ENCODE peak calls at places on chromosomes 2 and 18, in five cellular contexts. F, U, Z, E and P are unnamed samples.

GRCh38 chr2:240957656-240958365 is 40.6 kb upstream of the SNED1 start:
- DNase-seq in F (no peak), U (no peak), E (no peak), Z (no peak), P (peak; percentile 89)

GRCh38 chr2:238108423-238109201 is 8.5 kb downstream of the ESPNL start:
- DNase-seq in Z (no peak), F (no peak), E (no peak), U (no peak), P (peak; percentile 77)

GRCh38 chr2:160836755-160837154 is 323.5 kb upstream of the TANK start:
- DNase-seq in U (peak; percentile 98), F (peak; percentile 77), E (no peak), Z (peak; percentile 10), P (peak; percentile 58)

GRCh38 chr2:133885847-133886246 is 317.6 kb upstream of the NCKAP5 start:
- DNase-seq in E (no peak), Z (no peak), F (peak; percentile 61), U (peak; percentile 6), P (peak; percentile 19)

GRCh38 chr2:20540587-20541304 is 93.9 kb downstream of the RHOB start:
- DNase-seq in E (no peak), U (no peak), F (no peak), Z (no peak), P (no peak)

GRCh38 chr2:68828887-68829708 is 42.1 kb downstream of the BMP10 start:
- DNase-seq in E (no peak), F (peak; percentile 88), Z (peak; percentile 71), U (peak; percentile 93), P (peak; percentile 92)

GRCh38 chr2:24840962-24841945 is 48.0 kb downstream of the CENPO start:
- DNase-seq in E (no peak), U (no peak), F (no peak), Z (no peak), P (peak; percentile 58)

GRCh38 chr18:60292186-60292585 is 80.4 kb downstream of the MC4R start:
- DNase-seq in Z (no peak), F (no peak), U (no peak), E (no peak), P (no peak)

GRCh38 chr18:67476585-67476984 is 39.9 kb downstream of the DSEL start:
- DNase-seq in F (no peak), E (no peak), U (peak; percentile 62), Z (no peak), P (no peak)

GRCh38 chr2:42371621-42372473 is 10.8 kb upstream of the COX7A2L start:
- DNase-seq in E (no peak), Z (no peak), U (no peak), F (peak; percentile 91), P (no peak)

GRCh38 chr2:235217814-235218213 is 266.0 kb downstream of the SH3BP4 start:
- DNase-seq in Z (no peak), U (peak; percentile 7), F (no peak), E (no peak), P (no peak)

GRCh38 chr2:240566203-240567136 is 1.8 kb upstream of the RNPEPL1 start:
- DNase-seq in U (peak; percentile 75), Z (peak; percentile 91), E (peak; percentile 73), F (peak; percentile 73), P (peak; percentile 99)

GRCh38 chr2:151258121-151258520 is 3.5 kb downstream of the RBM43 start:
- DNase-seq in E (no peak), F (peak; percentile 84), U (peak; percentile 90), Z (no peak), P (peak; percentile 87)

GRCh38 chr2:202337706-202338346 is 38.3 kb upstream of the BMPR2 start:
- DNase-seq in E (no peak), U (no peak), Z (no peak), F (no peak), P (no peak)

GRCh38 chr18:623760-624620 is 27.2 kb downstream of the CLUL1 start:
- DNase-seq in Z (peak; percentile 73), E (peak; percentile 43), F (peak; percentile 34), U (peak; percentile 58), P (peak; percentile 63)

GRCh38 chr2:182866461-182867369 is at the start of gene FRZB:
- DNase-seq in F (peak; percentile 10), U (peak; percentile 84), E (peak; percentile 82), Z (no peak), P (peak; percentile 87)

GRCh38 chr2:240355962-240356361 is 79.5 kb upstream of the GPC1 start:
- DNase-seq in Z (no peak), U (no peak), F (no peak), E (no peak), P (peak; percentile 48)

GRCh38 chr2:141508086-141508749 is 622.6 kb downstream of the LRP1B start:
- DNase-seq in F (no peak), Z (no peak), U (peak; percentile 20), E (no peak), P (no peak)

GRCh38 chr2:53949457-53949856 is 21.3 kb downstream of the PSME4 start:
- DNase-seq in Z (no peak), F (no peak), U (peak; percentile 28), E (no peak), P (peak; percentile 65)

GRCh38 chr2:216495656-216496055 is 3.0 kb upstream of the RPL37A start:
- DNase-seq in E (no peak), F (no peak), Z (no peak), U (peak; percentile 68), P (no peak)

GRCh38 chr2:63692002-63692606 is 103.3 kb downstream of the MDH1 start:
- DNase-seq in U (peak; percentile 36), Z (peak; percentile 62), E (no peak), F (peak; percentile 25), P (peak; percentile 60)

GRCh38 chr2:160140471-160140870 is 59.6 kb downstream of the ITGB6 start:
- DNase-seq in Z (no peak), F (no peak), U (peak; percentile 31), E (no peak), P (no peak)

GRCh38 chr2:33583194-33583938 is 15.7 kb downstream of the FAM98A start:
- DNase-seq in F (peak; percentile 7), E (peak; percentile 12), Z (peak; percentile 46), U (no peak), P (no peak)

GRCh38 chr2:152425765-152426710 is 91.1 kb downstream of the FMNL2 start:
- DNase-seq in U (peak; percentile 59), E (no peak), Z (peak; percentile 36), F (no peak), P (no peak)

DNA sequence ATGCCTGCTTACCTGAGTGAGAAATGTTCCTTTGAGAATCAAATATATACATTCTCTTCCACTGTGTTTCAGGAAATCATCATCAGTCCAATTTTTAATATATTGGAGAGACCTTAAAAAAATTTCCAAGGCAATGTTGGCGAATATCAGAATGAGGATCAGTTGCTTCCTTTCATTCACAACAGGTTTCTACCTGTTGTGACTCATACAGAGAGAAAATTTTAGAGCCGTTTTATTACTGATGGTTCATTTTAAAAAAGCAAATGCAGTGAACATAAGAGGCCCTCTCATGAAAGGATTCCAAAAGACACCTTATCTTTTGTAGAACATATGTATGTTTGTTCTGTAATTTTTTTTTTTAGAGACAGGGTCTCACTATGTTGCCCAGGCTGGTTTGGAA is 42.0 kb downstream of the TTC39C start:
- DNase-seq in Z (no peak), E (no peak), F (peak; percentile 47), U (no peak), P (no peak)
- H3K4me1 ChIP-seq in Z (peaks cover 36% of the 10 kb centered on the region), E (peaks cover 2% of the 10 kb centered on the region), F (peaks cover 48% of the 10 kb centered on the region), U (peaks cover 4% of the 10 kb centered on the region), P (peaks cover 41% of the 10 kb centered on the region)

DNA sequence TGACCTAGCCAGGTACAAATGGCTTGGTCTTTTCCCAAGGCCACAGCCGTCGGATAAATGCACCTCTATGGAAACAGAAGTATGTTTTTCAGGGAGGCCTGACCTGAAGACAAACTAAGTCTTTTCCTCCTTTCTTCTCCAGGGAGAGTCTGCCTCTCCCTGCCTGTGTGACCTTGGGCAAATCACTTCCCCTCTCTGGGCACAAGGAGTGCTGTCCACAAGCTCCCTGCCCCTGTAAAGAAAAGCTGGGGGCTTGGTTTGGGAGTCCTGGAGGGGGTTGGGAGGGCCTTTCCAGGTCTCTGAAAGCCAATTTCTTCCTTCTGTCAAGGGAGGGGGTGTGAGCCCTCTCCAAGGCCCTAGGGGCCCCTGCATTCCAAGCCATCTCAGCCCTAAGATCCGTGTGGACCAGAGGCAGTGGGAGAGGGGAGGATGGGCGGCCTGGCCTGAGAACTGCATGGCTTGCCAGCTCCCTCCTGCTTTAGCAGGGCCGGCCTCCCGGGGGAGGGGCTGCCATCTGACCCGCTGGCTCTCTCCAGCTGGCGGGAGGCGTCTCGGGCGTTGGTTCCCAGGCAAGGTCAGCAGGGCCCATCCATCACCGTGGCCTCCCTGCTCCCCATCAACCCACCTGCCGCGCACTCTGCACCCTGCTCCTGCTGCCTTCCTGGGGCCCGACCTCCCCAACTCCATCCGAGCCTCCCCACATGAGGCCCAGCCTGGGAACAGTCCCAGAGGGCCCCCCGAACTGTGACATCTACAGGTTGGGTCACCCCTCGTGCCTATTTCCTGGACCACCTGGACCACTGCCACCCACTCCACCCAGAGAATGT is 61.4 kb downstream of the SMAD7 start:
- DNase-seq in F (no peak), Z (no peak), E (peak; percentile 14), U (no peak), P (peak; percentile 54)
- H3K27ac ChIP-seq in F (no peak overlapping the region), Z (peak overlapping the region; percentile 7), E (no peak overlapping the region), U (no peak overlapping the region), P (no peak overlapping the region)

DNA sequence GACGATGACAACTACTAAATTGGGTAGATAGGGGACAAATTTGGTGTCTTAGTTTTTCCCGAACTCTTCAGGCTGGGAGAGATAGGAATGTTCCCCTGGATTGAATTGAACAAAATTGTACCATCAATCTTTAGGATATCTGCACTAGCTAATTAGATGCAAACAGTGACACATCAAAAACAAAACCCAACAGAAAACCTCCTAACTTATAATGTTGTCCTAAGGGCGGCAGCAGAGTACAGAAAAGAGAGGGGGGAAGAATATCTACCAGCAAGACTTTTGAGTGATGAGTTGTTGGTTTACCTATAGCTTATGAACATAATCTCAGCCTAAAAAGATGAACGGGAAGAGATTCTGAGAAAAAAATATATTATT is 342.9 kb downstream of the INSIG2 start:
- DNase-seq in F (peak; percentile 56), E (no peak), Z (peak; percentile 6), U (peak; percentile 64), P (no peak)
- H3K4me2 ChIP-seq in F (peak overlapping the region; percentile 76), E (no peak overlapping the region), Z (peak overlapping the region; percentile 29), U (no peak overlapping the region), P (peak overlapping the region; percentile 44)

GRCh38 chr2:172281648-172282576 is 145.5 kb upstream of the ITGA6 start:
- DNase-seq in F (peak; percentile 76), U (peak; percentile 85), Z (no peak), E (no peak), P (no peak)
- H3K4me1 ChIP-seq in F (peaks cover 48% of the 10 kb centered on the region), U (peaks cover 22% of the 10 kb centered on the region), Z (no peaks in the 10 kb centered on the region), E (peaks cover 23% of the 10 kb centered on the region), P (peaks cover 40% of the 10 kb centered on the region)

GRCh38 chr2:130884503-130884902 is 47.8 kb downstream of the ARHGEF4 start:
- DNase-seq in E (no peak), F (no peak), U (no peak), Z (no peak), P (no peak)

GRCh38 chr2:130882111-130882510 is 45.4 kb downstream of the ARHGEF4 start:
- DNase-seq in F (peak; percentile 76), E (no peak), U (no peak), Z (no peak), P (no peak)

GRCh38 chr2:130883520-130883919 is 46.8 kb downstream of the ARHGEF4 start:
- DNase-seq in U (no peak), E (no peak), F (no peak), Z (no peak), P (no peak)

GRCh38 chr2:130884013-130884412 is 47.3 kb downstream of the ARHGEF4 start:
- DNase-seq in U (no peak), Z (no peak), E (no peak), F (peak; percentile 41), P (no peak)

DNA sequence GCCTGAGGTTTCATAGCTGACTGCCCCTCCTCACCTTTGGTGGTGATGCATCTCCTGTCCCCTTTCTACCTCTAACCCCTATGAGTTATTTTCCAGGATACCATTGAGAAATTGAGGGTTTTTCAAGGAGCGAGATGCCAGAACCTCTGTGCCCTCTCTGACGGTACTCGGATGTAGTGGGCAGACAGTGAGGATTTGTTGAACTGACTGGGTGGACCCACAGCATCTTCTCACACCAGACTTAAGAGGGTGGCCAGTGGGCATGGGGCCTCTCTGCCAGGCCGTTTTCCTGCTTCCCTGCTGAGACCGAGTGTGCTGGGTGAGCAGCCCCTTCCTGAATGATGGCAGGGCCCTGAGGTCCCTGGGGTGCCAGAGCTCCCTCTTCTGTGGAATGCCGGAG is 46.3 kb downstream of the ARHGEF4 start:
- DNase-seq in E (no peak), Z (no peak), U (no peak), F (no peak), P (no peak)
- H3K27ac ChIP-seq in E (no peak overlapping the region), Z (no peak overlapping the region), U (no peak overlapping the region), F (peak overlapping the region; percentile 3), P (no peak overlapping the region)